ENCODE peak calls at places on chromosome 19, in six cellular contexts. Q is NAMALWA, A is aorta, U is EH, Y is T-helper 2 cell, I is BJ. N is an unnamed sample.

GRCh38 chr19:41998246-41999020 is 4.4 kb upstream of the ATP1A3 start:
- DNase-seq in Y (no peak), I (no peak), Q (peak; percentile 44), U (peak; percentile 43), A (no peak), N (peak; percentile 34)

GRCh38 chr19:42313840-42314755 is 989 bp downstream of the TMEM145 start:
- DNase-seq in U (no peak), Q (no peak), I (no peak), A (no peak), Y (no peak), N (no peak)

GRCh38 chr19:44499559-44499958 is 763 bp downstream of the ZNF180 start:
- DNase-seq in Q (no peak), I (no peak), U (no peak), Y (no peak), A (no peak), N (no peak)

GRCh38 chr19:28130066-28130511 is 1082.9 kb downstream of the UQCRFS1 start:
- DNase-seq in A (no peak), Q (no peak), I (no peak), Y (no peak), U (no peak), N (no peak)

GRCh38 chr19:10013316-10013715 is at the start of gene RDH8:
- DNase-seq in Q (no peak), I (no peak), U (no peak), A (no peak), Y (no peak), N (no peak)

GRCh38 chr19:7977021-7977722 is 28.3 kb downstream of the ELAVL1 start:
- DNase-seq in U (no peak), I (no peak), Q (no peak), A (no peak), Y (no peak), N (no peak)

GRCh38 chr19:47644743-47645499 is 36.0 kb downstream of the BICRA start:
- DNase-seq in A (no peak), U (peak; percentile 16), Y (no peak), Q (no peak), I (no peak), N (no peak)

GRCh38 chr19:18158471-18158870 is 5.5 kb downstream of the PIK3R2 start:
- DNase-seq in U (no peak), Q (no peak), Y (no peak), I (no peak), A (no peak), N (no peak)

GRCh38 chr19:7650148-7650547 is 13.2 kb downstream of the STXBP2 start:
- DNase-seq in Q (no peak), Y (no peak), A (no peak), U (no peak), I (no peak), N (no peak)

N was measured in fibroblast of mammary gland.